ENCODE peak calls at places on chromosomes 4 and X, in ten cellular contexts. D is spleen; W is RKO; G is CD14-positive monocyte; L is T-helper 2 cell; J is hypothalamus; V is GM12878; C is caudate nucleus; H is endothelial cell; T is stimulated activated naive B cell treated with anti-CD40 and anti-IgM and Interleukin-4, amounts not matched to agents 10 μg/mL and 1 μg/mL and 100 μg/mL, for 72 hours. K is an unnamed sample.

GRCh38 chrX:100596601-100597000 is 11.9 kb downstream of the TNMD start:
- DNase-seq in D (no peak), W (no peak), G (no peak), L (no peak), J (no peak), V (no peak), C (no peak), H (no peak), T (no peak), K (no peak)

GRCh38 chr4:112747035-112747434 is 110.1 kb downstream of the LARP7 start:
- DNase-seq in D (no peak), W (no peak), G (no peak), L (no peak), J (no peak), V (no peak), C (no peak), H (no peak), T (no peak), K (no peak)

GRCh38 chr4:132001542-132001941 is 1147.6 kb upstream of the PCDH10 start:
- DNase-seq in D (no peak), W (peak; percentile 80), G (no peak), L (no peak), J (no peak), V (no peak), C (no peak), H (no peak), T (no peak), K (no peak)

GRCh38 chrX:143754183-143754582 is 33.6 kb upstream of the SPANXN2 start:
- DNase-seq in D (no peak), W (no peak), G (no peak), L (no peak), J (no peak), V (no peak), C (no peak), H (no peak), T (no peak), K (no peak)

GRCh38 chr4:76562161-76562560 is 127.1 kb downstream of the SHROOM3 start:
- DNase-seq in D (no peak), W (no peak), G (no peak), L (no peak), J (no peak), V (no peak), C (no peak), H (no peak), T (no peak), K (no peak)

GRCh38 chr4:41496980-41497379 is 41.0 kb upstream of the LIMCH1 start:
- DNase-seq in D (no peak), W (no peak), G (no peak), L (no peak), J (no peak), V (no peak), C (no peak), H (no peak), T (no peak), K (no peak)

GRCh38 chr4:148831945-148832344 is 389.7 kb upstream of the NR3C2 start:
- DNase-seq in D (no peak), W (peak; percentile 83), G (no peak), L (no peak), J (no peak), V (no peak), C (no peak), H (no peak), T (no peak), K (no peak)

GRCh38 chr4:139245590-139245989 is 34.4 kb downstream of the MGARP start:
- DNase-seq in D (no peak), W (no peak), G (no peak), L (no peak), J (no peak), V (no peak), C (no peak), H (no peak), T (no peak), K (no peak)

GRCh38 chr4:63841266-63841665 is 568.0 kb downstream of the TECRL start:
- DNase-seq in D (no peak), W (no peak), G (no peak), L (no peak), J (no peak), V (no peak), C (no peak), H (no peak), T (no peak), K (no peak)

GRCh38 chrX:24371391-24371972 is 11.0 kb downstream of the SUPT20HL1 start:
- DNase-seq in D (no peak), W (peak; percentile 62), G (peak; percentile 48), L (peak; percentile 33), J (peak; percentile 1), V (peak; percentile 8), C (no peak), H (peak; percentile 60), T (peak; percentile 31), K (peak; percentile 23)

GRCh38 chr4:87069037-87069742 is 134.4 kb downstream of the AFF1 start:
- DNase-seq in D (no peak), W (no peak), G (no peak), L (no peak), J (no peak), V (no peak), C (no peak), H (no peak), T (no peak), K (no peak)

GRCh38 chrX:136318166-136318565 is 17.4 kb downstream of the ADGRG4 start:
- DNase-seq in D (no peak), W (no peak), G (no peak), L (no peak), J (no peak), V (no peak), C (no peak), H (no peak), T (no peak), K (no peak)

GRCh38 chr4:182143822-182144620 is 99.2 kb upstream of the TENM3 start:
- DNase-seq in D (no peak), W (peak; percentile 65), G (no peak), L (no peak), J (peak; percentile 58), V (no peak), C (peak; percentile 13), H (peak; percentile 58), T (no peak), K (no peak)

GRCh38 chr4:11842620-11843263 is 414.0 kb upstream of the HS3ST1 start:
- DNase-seq in D (no peak), W (no peak), G (no peak), L (no peak), J (no peak), V (no peak), C (no peak), H (no peak), T (no peak), K (no peak)

GRCh38 chr4:178632415-178632814 is 1190.2 kb upstream of the AGA start:
- DNase-seq in D (no peak), W (peak; percentile 8), G (no peak), L (no peak), J (no peak), V (peak; percentile 5), C (no peak), H (no peak), T (no peak), K (no peak)

GRCh38 chr4:1523506-1523905 is 117.3 kb upstream of the NKX1-1 start:
- DNase-seq in D (peak; percentile 51), W (no peak), G (no peak), L (no peak), J (no peak), V (no peak), C (no peak), H (no peak), T (no peak), K (no peak)

GRCh38 chrX:51461053-51462050 is 35.0 kb downstream of the NUDT11 start:
- DNase-seq in D (no peak), W (peak; percentile 53), G (no peak), L (no peak), J (no peak), V (no peak), C (no peak), H (no peak), T (no peak), K (no peak)

GRCh38 chr4:109730294-109731051 is 603 bp upstream of the PLA2G12A start:
- DNase-seq in D (peak; percentile 87), W (peak; percentile 69), G (no peak), L (no peak), J (no peak), V (peak; percentile 13), C (no peak), H (peak; percentile 55), T (no peak), K (no peak)

GRCh38 chr4:132614682-132615081 is 534.4 kb upstream of the PCDH10 start:
- DNase-seq in D (no peak), W (peak; percentile 54), G (no peak), L (no peak), J (no peak), V (no peak), C (no peak), H (no peak), T (no peak), K (no peak)

GRCh38 chr4:52578951-52579350 is 80.2 kb downstream of the USP46 start:
- DNase-seq in D (no peak), W (no peak), G (no peak), L (no peak), J (no peak), V (no peak), C (no peak), H (no peak), T (no peak), K (no peak)

GRCh38 chr4:175386776-175387507 is 425.1 kb downstream of the GPM6A start:
- DNase-seq in D (no peak), W (no peak), G (no peak), L (no peak), J (no peak), V (no peak), C (no peak), H (no peak), T (no peak), K (no peak)

GRCh38 chrX:13658602-13659001 is 5.7 kb downstream of the TCEANC start:
- DNase-seq in D (no peak), W (peak; percentile 73), G (no peak), L (no peak), J (peak; percentile 0), V (no peak), C (no peak), H (no peak), T (no peak), K (peak; percentile 49)

GRCh38 chrX:6226646-6227444 is 1.8 kb downstream of the NLGN4X start:
- DNase-seq in D (peak; percentile 73), W (no peak), G (no peak), L (no peak), J (peak; percentile 33), V (no peak), C (peak; percentile 1), H (peak; percentile 31), T (no peak), K (no peak)

GRCh38 chrX:139596068-139596467 is 65.5 kb downstream of the F9 start:
- DNase-seq in D (no peak), W (no peak), G (no peak), L (no peak), J (no peak), V (no peak), C (no peak), H (no peak), T (no peak), K (no peak)